ENCODE peak calls at places on chromosomes 6 and 20, in nine cellular contexts. One of them, this sample, is unnamed.

GRCh38 chr20:8153281-8153908 is 21.3 kb downstream of the PLCB1 start:
- DNase-seq in CD8-positive, alpha-beta memory T cell: no peak
- DNase-seq in upper lobe of right lung: no peak
- DNase-seq in AG08395: no peak
- DNase-seq in SK-N-SH: no peak
- DNase-seq in retina: no peak
- DNase-seq in WERI-Rb-1: no peak
- DNase-seq in AG04449: no peak
- DNase-seq in astrocyte of the spinal cord: peak; percentile 72
- DNase-seq in this sample: no peak

GRCh38 chr20:44716309-44717106 is 1.3 kb downstream of the CCN5 start:
- DNase-seq in WERI-Rb-1: no peak
- DNase-seq in SK-N-SH: no peak
- DNase-seq in CD8-positive, alpha-beta memory T cell: no peak
- DNase-seq in AG04449: no peak
- DNase-seq in upper lobe of right lung: no peak
- DNase-seq in AG08395: peak; percentile 37
- DNase-seq in astrocyte of the spinal cord: no peak
- DNase-seq in retina: no peak
- DNase-seq in this sample: no peak

GRCh38 chr20:49942942-49943341 is 6.7 kb downstream of the RNF114 start:
- DNase-seq in upper lobe of right lung: no peak
- DNase-seq in AG04449: no peak
- DNase-seq in retina: no peak
- DNase-seq in SK-N-SH: no peak
- DNase-seq in astrocyte of the spinal cord: no peak
- DNase-seq in AG08395: no peak
- DNase-seq in WERI-Rb-1: no peak
- DNase-seq in CD8-positive, alpha-beta memory T cell: no peak
- DNase-seq in this sample: no peak

GRCh38 chr20:58225490-58226200 is 2.8 kb downstream of the ANKRD60 start:
- DNase-seq in AG08395: no peak
- DNase-seq in SK-N-SH: no peak
- DNase-seq in AG04449: no peak
- DNase-seq in upper lobe of right lung: no peak
- DNase-seq in WERI-Rb-1: no peak
- DNase-seq in retina: no peak
- DNase-seq in astrocyte of the spinal cord: no peak
- DNase-seq in CD8-positive, alpha-beta memory T cell: no peak
- DNase-seq in this sample: no peak

GRCh38 chr6:129567374-129567773 is 142.6 kb downstream of the ARHGAP18 start:
- DNase-seq in AG04449: no peak
- DNase-seq in WERI-Rb-1: peak; percentile 54
- DNase-seq in CD8-positive, alpha-beta memory T cell: no peak
- DNase-seq in retina: no peak
- DNase-seq in astrocyte of the spinal cord: peak; percentile 28
- DNase-seq in upper lobe of right lung: no peak
- DNase-seq in AG08395: peak; percentile 6
- DNase-seq in SK-N-SH: no peak
- DNase-seq in this sample: no peak

GRCh38 chr6:163646133-163646532 is 231.6 kb downstream of the QKI start:
- DNase-seq in CD8-positive, alpha-beta memory T cell: no peak
- DNase-seq in upper lobe of right lung: no peak
- DNase-seq in AG08395: no peak
- DNase-seq in AG04449: no peak
- DNase-seq in SK-N-SH: no peak
- DNase-seq in astrocyte of the spinal cord: no peak
- DNase-seq in WERI-Rb-1: no peak
- DNase-seq in retina: no peak
- DNase-seq in this sample: no peak

GRCh38 chr20:58701431-58702160 is 9.0 kb downstream of the NPEPL1 start:
- DNase-seq in upper lobe of right lung: peak; percentile 48
- DNase-seq in SK-N-SH: no peak
- DNase-seq in WERI-Rb-1: no peak
- DNase-seq in astrocyte of the spinal cord: no peak
- DNase-seq in CD8-positive, alpha-beta memory T cell: no peak
- DNase-seq in AG04449: no peak
- DNase-seq in AG08395: no peak
- DNase-seq in retina: no peak
- DNase-seq in this sample: no peak

GRCh38 chr6:186221-186965 is 105.9 kb upstream of the DUSP22 start:
- DNase-seq in AG08395: peak; percentile 40
- DNase-seq in SK-N-SH: no peak
- DNase-seq in CD8-positive, alpha-beta memory T cell: no peak
- DNase-seq in retina: no peak
- DNase-seq in AG04449: no peak
- DNase-seq in upper lobe of right lung: no peak
- DNase-seq in astrocyte of the spinal cord: no peak
- DNase-seq in WERI-Rb-1: no peak
- DNase-seq in this sample: no peak

GRCh38 chr6:13814176-13814937 is at the start of gene MCUR1:
- DNase-seq in CD8-positive, alpha-beta memory T cell: peak; percentile 70
- DNase-seq in WERI-Rb-1: peak; percentile 96
- DNase-seq in AG08395: peak; percentile 90
- DNase-seq in AG04449: no peak
- DNase-seq in upper lobe of right lung: peak; percentile 94
- DNase-seq in astrocyte of the spinal cord: peak; percentile 84
- DNase-seq in SK-N-SH: peak; percentile 94
- DNase-seq in retina: peak; percentile 95
- DNase-seq in this sample: peak; percentile 76

GRCh38 chr20:58398254-58398653 is 9.2 kb downstream of the VAPB start:
- DNase-seq in SK-N-SH: no peak
- DNase-seq in upper lobe of right lung: no peak
- DNase-seq in WERI-Rb-1: no peak
- DNase-seq in retina: no peak
- DNase-seq in astrocyte of the spinal cord: no peak
- DNase-seq in CD8-positive, alpha-beta memory T cell: no peak
- DNase-seq in AG04449: no peak
- DNase-seq in AG08395: no peak
- DNase-seq in this sample: no peak

GRCh38 chr20:62776692-62777527 is 19.4 kb upstream of the MRGBP start:
- DNase-seq in CD8-positive, alpha-beta memory T cell: no peak
- DNase-seq in upper lobe of right lung: no peak
- DNase-seq in retina: no peak
- DNase-seq in AG04449: no peak
- DNase-seq in SK-N-SH: peak; percentile 78
- DNase-seq in astrocyte of the spinal cord: no peak
- DNase-seq in AG08395: no peak
- DNase-seq in WERI-Rb-1: peak; percentile 88
- DNase-seq in this sample: no peak

GRCh38 chr6:19415605-19416326 is 421.4 kb upstream of the ID4 start:
- DNase-seq in AG08395: peak; percentile 51
- DNase-seq in CD8-positive, alpha-beta memory T cell: no peak
- DNase-seq in SK-N-SH: no peak
- DNase-seq in AG04449: no peak
- DNase-seq in retina: no peak
- DNase-seq in upper lobe of right lung: no peak
- DNase-seq in WERI-Rb-1: no peak
- DNase-seq in astrocyte of the spinal cord: peak; percentile 58
- DNase-seq in this sample: no peak

GRCh38 chr6:85273870-85274269 is 176.0 kb upstream of the NT5E start:
- DNase-seq in WERI-Rb-1: no peak
- DNase-seq in SK-N-SH: no peak
- DNase-seq in AG04449: no peak
- DNase-seq in retina: no peak
- DNase-seq in upper lobe of right lung: no peak
- DNase-seq in astrocyte of the spinal cord: peak; percentile 7
- DNase-seq in CD8-positive, alpha-beta memory T cell: no peak
- DNase-seq in AG08395: no peak
- DNase-seq in this sample: no peak

GRCh38 chr20:35271904-35272303 is 6.0 kb downstream of the MMP24OS start:
- DNase-seq in upper lobe of right lung: no peak
- DNase-seq in SK-N-SH: no peak
- DNase-seq in CD8-positive, alpha-beta memory T cell: no peak
- DNase-seq in AG08395: no peak
- DNase-seq in WERI-Rb-1: no peak
- DNase-seq in astrocyte of the spinal cord: no peak
- DNase-seq in AG04449: no peak
- DNase-seq in retina: no peak
- DNase-seq in this sample: no peak

GRCh38 chr20:63641792-63642517 is 11.3 kb downstream of the STMN3 start:
- DNase-seq in WERI-Rb-1: peak; percentile 71
- DNase-seq in CD8-positive, alpha-beta memory T cell: peak; percentile 99
- DNase-seq in upper lobe of right lung: peak; percentile 97
- DNase-seq in AG08395: peak; percentile 94
- DNase-seq in astrocyte of the spinal cord: peak; percentile 67
- DNase-seq in SK-N-SH: peak; percentile 99
- DNase-seq in retina: peak; percentile 78
- DNase-seq in AG04449: no peak
- DNase-seq in this sample: peak; percentile 86

GRCh38 chr6:89023591-89024441 is 56.7 kb upstream of the PNRC1 start:
- DNase-seq in retina: no peak
- DNase-seq in AG08395: no peak
- DNase-seq in CD8-positive, alpha-beta memory T cell: no peak
- DNase-seq in upper lobe of right lung: no peak
- DNase-seq in AG04449: no peak
- DNase-seq in astrocyte of the spinal cord: peak; percentile 11
- DNase-seq in WERI-Rb-1: no peak
- DNase-seq in SK-N-SH: no peak
- DNase-seq in this sample: no peak

GRCh38 chr6:35080016-35080680 is 61.0 kb downstream of the TCP11 start:
- DNase-seq in CD8-positive, alpha-beta memory T cell: no peak
- DNase-seq in WERI-Rb-1: no peak
- DNase-seq in AG08395: no peak
- DNase-seq in SK-N-SH: no peak
- DNase-seq in upper lobe of right lung: peak; percentile 35
- DNase-seq in AG04449: no peak
- DNase-seq in retina: no peak
- DNase-seq in astrocyte of the spinal cord: no peak
- DNase-seq in this sample: no peak

GRCh38 chr6:56017198-56017597 is 141.8 kb upstream of the BMP5 start:
- DNase-seq in astrocyte of the spinal cord: no peak
- DNase-seq in CD8-positive, alpha-beta memory T cell: no peak
- DNase-seq in AG04449: no peak
- DNase-seq in retina: no peak
- DNase-seq in upper lobe of right lung: no peak
- DNase-seq in SK-N-SH: no peak
- DNase-seq in WERI-Rb-1: no peak
- DNase-seq in AG08395: no peak
- DNase-seq in this sample: no peak

GRCh38 chr20:3768342-3769130 is 983 bp upstream of the ADISSP start:
- DNase-seq in WERI-Rb-1: peak; percentile 83
- DNase-seq in upper lobe of right lung: peak; percentile 88
- DNase-seq in AG04449: peak; percentile 19
- DNase-seq in retina: peak; percentile 99
- DNase-seq in SK-N-SH: peak; percentile 91
- DNase-seq in CD8-positive, alpha-beta memory T cell: peak; percentile 81
- DNase-seq in astrocyte of the spinal cord: peak; percentile 74
- DNase-seq in AG08395: peak; percentile 71
- DNase-seq in this sample: peak; percentile 67